ENCODE peak calls at places on chromosomes 2 and 18, in seven cellular contexts. G is thoracic aorta, C is GM23248, X is IMR-90, B is tibial artery, U is hepatocyte, E is thyroid gland. N is an unnamed sample.

GRCh38 chr2:7379799-7380198 is 462.6 kb downstream of the RNF144A start:
- DNase-seq in G (no peak), C (no peak), X (no peak), B (no peak), U (no peak), E (no peak), N (no peak)

GRCh38 chr2:160703648-160704585 is 210.3 kb upstream of the RBMS1 start:
- DNase-seq in G (no peak), C (no peak), X (no peak), B (peak; percentile 21), U (no peak), E (no peak), N (no peak)

GRCh38 chr2:240391111-240392051 is 44.1 kb upstream of the GPC1 start:
- DNase-seq in G (no peak), C (no peak), X (no peak), B (no peak), U (no peak), E (no peak), N (no peak)

GRCh38 chr18:8730080-8730827 is 24.9 kb downstream of the MTCL1 start:
- DNase-seq in G (no peak), C (no peak), X (peak; percentile 94), B (no peak), U (peak; percentile 76), E (peak; percentile 10), N (no peak)

GRCh38 chr2:165871025-165871424 is 77.0 kb upstream of the GALNT3 start:
- DNase-seq in G (no peak), C (no peak), X (no peak), B (no peak), U (no peak), E (no peak), N (no peak)

GRCh38 chr2:234587341-234588053 is 90.6 kb upstream of the ARL4C start:
- DNase-seq in G (no peak), C (no peak), X (peak; percentile 27), B (no peak), U (no peak), E (no peak), N (no peak)

GRCh38 chr2:37005118-37005868 is 39.0 kb upstream of the STRN start:
- DNase-seq in G (no peak), C (no peak), X (peak; percentile 23), B (no peak), U (peak; percentile 28), E (no peak), N (peak; percentile 11)

GRCh38 chr2:234161932-234162331 is 111.4 kb downstream of the SPP2 start:
- DNase-seq in G (no peak), C (no peak), X (no peak), B (no peak), U (no peak), E (no peak), N (no peak)

GRCh38 chr2:18049325-18049724 is 170.9 kb downstream of the KCNS3 start:
- DNase-seq in G (no peak), C (no peak), X (no peak), B (no peak), U (no peak), E (no peak), N (no peak)

GRCh38 chr2:36192978-36193377 is 162.6 kb upstream of the CRIM1 start:
- DNase-seq in G (no peak), C (no peak), X (no peak), B (no peak), U (no peak), E (no peak), N (no peak)

DNA sequence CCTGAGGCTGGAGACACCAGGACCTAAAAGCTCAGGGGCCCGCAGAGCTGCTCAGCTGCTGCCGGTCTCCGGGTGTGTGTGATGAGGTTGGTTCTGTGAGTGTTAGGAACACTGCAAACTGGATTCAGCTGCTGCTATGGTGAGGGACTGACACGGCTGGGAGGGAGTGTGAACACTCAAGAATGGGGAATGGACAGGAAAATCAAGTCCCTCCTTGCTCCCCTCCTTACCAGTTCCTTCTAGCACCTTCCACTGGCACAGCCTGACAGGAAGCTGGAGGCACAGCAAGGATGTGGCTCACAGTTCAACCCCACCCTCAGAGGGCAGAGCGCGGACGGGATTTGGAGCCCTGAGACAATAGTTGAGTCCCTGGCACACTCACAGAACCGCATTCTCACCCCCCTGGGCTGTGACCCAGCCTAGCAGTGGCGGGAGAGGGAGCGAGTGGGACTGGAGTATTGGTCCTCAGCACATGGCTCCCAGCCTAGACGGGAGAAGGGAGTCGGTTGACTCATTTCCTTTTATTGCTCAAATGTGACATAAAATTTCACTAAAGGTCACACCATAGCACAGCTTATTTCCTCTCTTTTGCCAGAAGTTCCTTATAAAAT is 42.5 kb downstream of the LRRC30 start:
- DNase-seq in G (peak; percentile 11), C (peak; percentile 84), X (peak; percentile 28), B (peak; percentile 87), U (peak; percentile 20), E (peak; percentile 35), N (no peak)
- H3K4me3 ChIP-seq in G (no peak overlapping the region), C (peak overlapping the region; percentile 52), X (no peak overlapping the region), B (no peak overlapping the region), U (no peak overlapping the region), E (no peak overlapping the region), N (no peak overlapping the region)

GRCh38 chr18:48674198-48674721 is 135.4 kb downstream of the CTIF start:
- DNase-seq in G (peak; percentile 1), C (peak; percentile 74), X (peak; percentile 49), B (no peak), U (peak; percentile 43), E (no peak), N (no peak)
- H3K27ac ChIP-seq in G (no peak overlapping the region), C (peak overlapping the region; percentile 58), X (no peak overlapping the region), B (no peak overlapping the region), U (no peak overlapping the region), E (no peak overlapping the region), N (no peak overlapping the region)

GRCh38 chr2:218235017-218235416 is 18.0 kb downstream of the ARPC2 start:
- DNase-seq in G (no peak), C (peak; percentile 19), X (no peak), B (no peak), U (no peak), E (no peak), N (no peak)

GRCh38 chr2:218236829-218237228 is 19.8 kb downstream of the ARPC2 start:
- DNase-seq in G (no peak), C (no peak), X (no peak), B (no peak), U (no peak), E (no peak), N (no peak)

GRCh38 chr2:218230882-218231281 is 13.9 kb downstream of the ARPC2 start:
- DNase-seq in G (no peak), C (peak; percentile 65), X (peak; percentile 42), B (no peak), U (peak; percentile 76), E (no peak), N (peak; percentile 38)

GRCh38 chr2:218233543-218233942 is 16.6 kb downstream of the ARPC2 start:
- DNase-seq in G (no peak), C (no peak), X (no peak), B (no peak), U (no peak), E (no peak), N (no peak)

DNA sequence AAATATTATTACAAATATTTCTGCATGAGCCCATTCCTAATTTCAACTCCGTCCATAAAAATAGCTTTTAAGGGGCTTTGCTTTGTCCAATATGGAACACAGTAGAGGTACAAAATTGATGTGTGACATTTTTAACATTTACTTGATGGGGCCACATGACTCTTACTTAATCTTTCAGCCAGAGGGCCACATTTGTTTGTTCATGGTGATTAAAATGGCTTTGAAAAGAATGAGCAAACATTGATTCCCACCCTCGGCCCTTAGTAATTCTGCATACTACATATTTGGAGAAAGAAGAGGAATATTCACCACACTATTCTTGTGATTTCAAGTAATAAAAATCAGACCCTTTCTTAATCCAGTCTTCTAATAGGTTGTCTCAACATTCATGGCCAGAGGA is 17.5 kb downstream of the ARPC2 start:
- DNase-seq in G (no peak), C (no peak), X (no peak), B (no peak), U (no peak), E (no peak), N (no peak)
- H3K36me3 ChIP-seq in G (peaks cover 45% of the 10 kb centered on the region), C (peaks cover 87% of the 10 kb centered on the region), X (peaks cover 75% of the 10 kb centered on the region), B (peaks cover 93% of the 10 kb centered on the region), U (peaks cover 4% of the 10 kb centered on the region), E (peaks cover 48% of the 10 kb centered on the region), N (peaks cover 75% of the 10 kb centered on the region)

GRCh38 chr2:80529466-80530165 is 225.1 kb upstream of the LRRTM1 start:
- DNase-seq in G (no peak), C (no peak), X (no peak), B (no peak), U (no peak), E (no peak), N (no peak)
- H3K4me3 ChIP-seq in G (no peak overlapping the region), C (no peak overlapping the region), X (no peak overlapping the region), B (no peak overlapping the region), U (no peak overlapping the region), E (no peak overlapping the region), N (no peak overlapping the region)

GRCh38 chr18:36947820-36948348 is 119.0 kb downstream of the KIAA1328 start:
- DNase-seq in G (no peak), C (no peak), X (no peak), B (no peak), U (no peak), E (no peak), N (no peak)
- H3K27ac ChIP-seq in G (no peak overlapping the region), C (no peak overlapping the region), X (no peak overlapping the region), B (no peak overlapping the region), U (no peak overlapping the region), E (no peak overlapping the region), N (no peak overlapping the region)

DNA sequence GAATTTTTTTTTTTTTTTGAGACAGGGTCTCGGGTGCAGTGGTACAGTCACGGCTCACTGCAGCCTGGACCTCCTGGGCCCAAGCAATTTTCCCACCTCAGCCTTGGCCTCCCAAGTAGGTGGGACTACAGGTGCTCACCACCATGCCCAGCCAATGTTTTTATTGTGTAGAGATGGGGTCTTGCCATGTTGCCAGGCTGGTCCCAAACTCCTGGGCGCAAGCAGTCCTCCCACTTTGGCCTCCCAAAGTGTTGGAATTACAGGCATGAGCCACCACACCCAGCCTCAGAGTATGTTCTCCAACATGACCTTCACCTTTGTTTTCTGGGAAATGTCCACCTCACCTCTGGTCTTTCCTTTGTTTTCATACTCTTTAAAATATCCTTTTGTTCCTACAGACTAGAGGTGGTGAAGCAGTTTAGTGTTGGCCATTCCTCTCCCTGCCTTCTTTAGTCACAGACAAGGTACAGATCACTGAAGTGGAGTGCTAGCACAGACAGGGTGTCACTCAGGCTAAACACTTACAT is 19.5 kb upstream of the MOCOS start:
- DNase-seq in G (no peak), C (no peak), X (no peak), B (no peak), U (no peak), E (no peak), N (no peak)
- H3K36me3 ChIP-seq in G (peaks cover 50% of the 10 kb centered on the region), C (peaks cover 59% of the 10 kb centered on the region), X (peaks cover 43% of the 10 kb centered on the region), B (peaks cover 95% of the 10 kb centered on the region), U (peaks cover 12% of the 10 kb centered on the region), E (peaks cover 45% of the 10 kb centered on the region), N (peaks cover 27% of the 10 kb centered on the region)

GRCh38 chr2:231683907-231684306 is 24.4 kb upstream of the PTMA start:
- DNase-seq in G (no peak), C (no peak), X (no peak), B (no peak), U (no peak), E (no peak), N (no peak)
- H3K4me3 ChIP-seq in G (no peak overlapping the region), C (no peak overlapping the region), X (no peak overlapping the region), B (no peak overlapping the region), U (no peak overlapping the region), E (no peak overlapping the region), N (no peak overlapping the region)

GRCh38 chr18:9758624-9759075 is 50.5 kb downstream of the RAB31 start:
- DNase-seq in G (no peak), C (no peak), X (no peak), B (no peak), U (no peak), E (no peak), N (no peak)
- H3K27ac ChIP-seq in G (no peak overlapping the region), C (no peak overlapping the region), X (no peak overlapping the region), B (no peak overlapping the region), U (peak overlapping the region; percentile 42), E (no peak overlapping the region), N (no peak overlapping the region)

N was measured in CD8-positive, alpha-beta memory T cell.